ENCODE peak calls at places on chromosomes 1 and 21, in seven cellular contexts. G, B, R, J, P, F and I are unnamed samples.

GRCh38 chr1:118960026-118960561 is 28.0 kb downstream of the TBX15 start:
- DNase-seq in B (peak; percentile 87), P (no peak), G (no peak), F (no peak), R (no peak), J (peak; percentile 60), I (peak; percentile 57)

GRCh38 chr1:245209658-245210415 is 55.1 kb downstream of the KIF26B start:
- DNase-seq in R (no peak), F (no peak), J (no peak), P (no peak), G (no peak), B (no peak), I (no peak)

GRCh38 chr21:32403201-32403701 is 9.3 kb upstream of the EVA1C start:
- DNase-seq in R (peak; percentile 26), G (peak; percentile 57), J (peak; percentile 48), B (peak; percentile 86), P (peak; percentile 43), F (no peak), I (peak; percentile 75)

GRCh38 chr1:109730666-109731065 is 10.2 kb downstream of the GSTM3 start:
- DNase-seq in F (no peak), B (no peak), P (no peak), J (no peak), R (no peak), G (no peak), I (no peak)

GRCh38 chr1:225426395-225427248 is 1.2 kb downstream of the LBR start:
- DNase-seq in P (no peak), J (peak; percentile 54), F (no peak), B (peak; percentile 83), G (no peak), R (peak; percentile 22), I (no peak)

GRCh38 chr1:150895618-150896017 is 8.7 kb downstream of the CTXND2 start:
- DNase-seq in F (no peak), R (no peak), P (no peak), G (no peak), B (no peak), J (no peak), I (peak; percentile 37)

GRCh38 chr21:44697811-44698734 is 1.1 kb downstream of the KRTAP10-12 start:
- DNase-seq in B (no peak), F (no peak), P (no peak), R (no peak), J (no peak), G (no peak), I (no peak)

GRCh38 chr1:155514582-155515187 is 47.9 kb downstream of the ASH1L start:
- DNase-seq in B (no peak), P (no peak), R (no peak), G (no peak), F (no peak), J (no peak), I (no peak)

GRCh38 chr1:22553104-22553880 is 10.0 kb upstream of the EPHA8 start:
- DNase-seq in P (no peak), F (no peak), B (no peak), R (no peak), G (no peak), J (no peak), I (no peak)

GRCh38 chr1:101136739-101137138 is 100.1 kb upstream of the S1PR1 start:
- DNase-seq in G (peak; percentile 6), R (no peak), F (no peak), J (peak; percentile 76), B (peak; percentile 50), P (no peak), I (peak; percentile 34)

GRCh38 chr1:65393345-65393744 is 27.1 kb upstream of the LEPR start:
- DNase-seq in B (no peak), P (no peak), R (no peak), J (peak; percentile 73), G (peak; percentile 29), F (no peak), I (peak; percentile 44)

GRCh38 chr1:174953170-174953569 is 46.6 kb upstream of the CACYBP start:
- DNase-seq in J (no peak), R (no peak), F (no peak), P (no peak), G (no peak), B (no peak), I (no peak)

GRCh38 chr1:21436488-21437340 is 3.2 kb upstream of the NBPF3 start:
- DNase-seq in F (no peak), G (no peak), R (no peak), B (no peak), J (no peak), P (no peak), I (no peak)

GRCh38 chr1:15744122-15744679 is 1.9 kb downstream of the TMEM82 start:
- DNase-seq in R (no peak), J (no peak), B (no peak), G (no peak), F (no peak), P (no peak), I (no peak)

GRCh38 chr1:213615226-213615881 is 372.4 kb upstream of the PROX1 start:
- DNase-seq in G (no peak), J (no peak), B (no peak), F (no peak), R (no peak), P (no peak), I (no peak)